ENCODE peak calls at places on chromosome 22, in four cellular contexts. D is GM23338; W is central memory CD4-positive, alpha-beta T cell; Q is body of pancreas. L is an unnamed sample.

GRCh38 chr22:38657248-38657909 is 941 bp downstream of the CBY1 start:
- DNase-seq in D (peak), W (peak), Q (peak), L (no peak)

GRCh38 chr22:26481112-26481693 is 2.4 kb downstream of the HPS4 start:
- DNase-seq in D (no peak), W (no peak), Q (no peak), L (no peak)

GRCh38 chr22:23743303-23743705 is 7.6 kb downstream of the ZNF70 start:
- DNase-seq in D (no peak), W (no peak), Q (no peak), L (no peak)

GRCh38 chr22:22422629-22423112 is 85.9 kb downstream of the ZNF280B start:
- DNase-seq in D (peak), W (peak), Q (peak), L (peak)

GRCh38 chr22:24706732-24707476 is 67.6 kb downstream of the PIWIL3 start:
- DNase-seq in D (no peak), W (no peak), Q (no peak), L (no peak)

GRCh38 chr22:32476804-32477203 is 2.2 kb downstream of the FBXO7 start:
- DNase-seq in D (no peak), W (no peak), Q (no peak), L (no peak)

GRCh38 chr22:32706149-32706548 is 95.4 kb upstream of the TIMP3 start:
- DNase-seq in D (peak), W (no peak), Q (no peak), L (no peak)

GRCh38 chr22:50146440-50147228 is 23.9 kb upstream of the PANX2 start:
- DNase-seq in D (no peak), W (no peak), Q (peak), L (peak)

GRCh38 chr22:29697853-29698598 is 21.8 kb upstream of the CABP7 start:
- DNase-seq in D (no peak), W (no peak), Q (no peak), L (no peak)

GRCh38 chr22:38866399-38867123 is 5.5 kb downstream of the CBX6 start:
- DNase-seq in D (peak), W (no peak), Q (no peak), L (no peak)

GRCh38 chr22:22346401-22347107 is 102.0 kb downstream of the VPREB1 start:
- DNase-seq in D (no peak), W (no peak), Q (no peak), L (no peak)

GRCh38 chr22:41550952-41551491 is 6.8 kb upstream of the POLR3H start:
- DNase-seq in D (no peak), W (no peak), Q (no peak), L (no peak)

GRCh38 chr22:23072035-23072910 is 2.0 kb downstream of the GNAZ start:
- DNase-seq in D (no peak), W (no peak), Q (peak), L (no peak)

GRCh38 chr22:22024440-22024839 is 41.9 kb upstream of the TOP3B start:
- DNase-seq in D (no peak), W (no peak), Q (no peak), L (no peak)

GRCh38 chr22:31350410-31350863 is 4.3 kb upstream of the PATZ1 start:
- DNase-seq in D (peak), W (no peak), Q (peak), L (no peak)

GRCh38 chr22:39013923-39014722 is at the start of gene APOBEC3C:
- DNase-seq in D (peak), W (peak), Q (peak), L (peak)

GRCh38 chr22:39992088-39992826 is 2.5 kb upstream of the FAM83F start:
- DNase-seq in D (no peak), W (no peak), Q (no peak), L (no peak)